ENCODE peak calls at places on chromosomes 4 and X, in four cellular contexts. B is GM12878, C is K562, F is HepG2. U is an unnamed sample.

GRCh38 chrX:133655262-133655913 is 240.1 kb upstream of the GPC4 start:
- DNase-seq in B (no peak), C (no peak), F (no peak), U (no peak)

GRCh38 chr4:1640110-1640509 is 44.0 kb downstream of the FAM53A start:
- DNase-seq in B (no peak), C (no peak), F (no peak), U (no peak)

GRCh38 chr4:158025131-158025530 is 147.7 kb downstream of the GASK1B start:
- DNase-seq in B (no peak), C (no peak), F (no peak), U (no peak)

GRCh38 chr4:185015108-185015507 is 3.2 kb upstream of the HELT start:
- DNase-seq in B (no peak), C (no peak), F (no peak), U (no peak)

GRCh38 chr4:77815651-77816050 is 3.5 kb downstream of the CNOT6L start:
- DNase-seq in B (no peak), C (no peak), F (no peak), U (no peak)

GRCh38 chr4:140755811-140756291 is 334 bp downstream of the TBC1D9 start:
- DNase-seq in B (no peak), C (no peak), F (no peak), U (peak; percentile 70)

GRCh38 chr4:20356565-20356964 is 104.9 kb downstream of the SLIT2 start:
- DNase-seq in B (no peak), C (no peak), F (no peak), U (peak; percentile 70)

GRCh38 chr4:189533603-189534002 is 407.1 kb upstream of the FRG1 start:
- DNase-seq in B (no peak), C (no peak), F (no peak), U (no peak)

GRCh38 chr4:182653596-182653995 is 263.6 kb downstream of the DCTD start:
- DNase-seq in B (no peak), C (no peak), F (no peak), U (peak; percentile 97)

GRCh38 chrX:138986866-138987265 is 275.3 kb upstream of the FGF13 start:
- DNase-seq in B (no peak), C (no peak), F (no peak), U (no peak)

GRCh38 chr4:98605216-98605615 is 53.2 kb downstream of the TSPAN5 start:
- DNase-seq in B (no peak), C (no peak), F (no peak), U (no peak)

GRCh38 chr4:105058177-105058812 is 88.4 kb upstream of the TET2 start:
- DNase-seq in B (peak; percentile 58), C (peak; percentile 6), F (no peak), U (no peak)

GRCh38 chr4:1737666-1738065 is 16.3 kb downstream of the TACC3 start:
- DNase-seq in B (no peak), C (no peak), F (no peak), U (no peak)

GRCh38 chr4:20305976-20306375 is 54.3 kb downstream of the SLIT2 start:
- DNase-seq in B (no peak), C (no peak), F (no peak), U (no peak)

GRCh38 chr4:25827373-25827772 is 35.4 kb downstream of the SEL1L3 start:
- DNase-seq in B (no peak), C (no peak), F (no peak), U (no peak)

GRCh38 chrX:10111364-10112148 is 45.2 kb upstream of the CLCN4 start:
- DNase-seq in B (peak; percentile 59), C (no peak), F (peak; percentile 32), U (peak; percentile 17)

GRCh38 chr4:185358514-185359433 is 37.0 kb downstream of the LRP2BP start:
- DNase-seq in B (no peak), C (peak; percentile 29), F (peak; percentile 42), U (peak; percentile 92)

GRCh38 chr4:655735-656151 is 18.3 kb downstream of the ATP5ME start:
- DNase-seq in B (no peak), C (no peak), F (no peak), U (no peak)

GRCh38 chr4:44583393-44583792 is 68.0 kb downstream of the YIPF7 start:
- DNase-seq in B (no peak), C (no peak), F (no peak), U (no peak)

GRCh38 chr4:163810757-163811156 is 316.3 kb downstream of the TMA16 start:
- DNase-seq in B (peak; percentile 39), C (no peak), F (no peak), U (no peak)

GRCh38 chr4:73520821-73521220 is 39.3 kb downstream of the AFM start:
- DNase-seq in B (no peak), C (no peak), F (no peak), U (no peak)

GRCh38 chrX:132909643-132910042 is 48.8 kb downstream of the HS6ST2 start:
- DNase-seq in B (no peak), C (no peak), F (no peak), U (no peak)

GRCh38 chr4:81845273-81845672 is 373.6 kb upstream of the RASGEF1B start:
- DNase-seq in B (no peak), C (no peak), F (no peak), U (no peak)

GRCh38 chrX:106726485-106727437 is at the start of gene RNF128:
- DNase-seq in B (no peak), C (no peak), F (peak; percentile 66), U (no peak)

GRCh38 chr4:13264126-13264525 is 220.0 kb downstream of the RAB28 start:
- DNase-seq in B (no peak), C (no peak), F (no peak), U (no peak)

GRCh38 chrX:150847088-150847487 is 51.4 kb downstream of the CD99L2 start:
- DNase-seq in B (no peak), C (no peak), F (no peak), U (no peak)

GRCh38 chr4:173675446-173675845 is 145.4 kb upstream of the HAND2 start:
- DNase-seq in B (no peak), C (no peak), F (no peak), U (no peak)

GRCh38 chr4:5376015-5376414 is 324.7 kb downstream of the STK32B start:
- DNase-seq in B (no peak), C (no peak), F (no peak), U (no peak)

GRCh38 chr4:23887173-23887572 is 2.7 kb downstream of the PPARGC1A start:
- DNase-seq in B (no peak), C (no peak), F (no peak), U (no peak)

GRCh38 chrX:750812-751211 is 120.2 kb downstream of the SHOX start:
- DNase-seq in B (no peak), C (no peak), F (no peak), U (no peak)

GRCh38 chr4:158051401-158052235 is 121.2 kb downstream of the GASK1B start:
- DNase-seq in B (no peak), C (no peak), F (no peak), U (no peak)

GRCh38 chr4:10416441-10416840 is 40.8 kb downstream of the ZNF518B start:
- DNase-seq in B (no peak), C (no peak), F (no peak), U (no peak)

GRCh38 chr4:680931-681645 is 6.7 kb downstream of the MYL5 start:
- DNase-seq in B (no peak), C (peak; percentile 87), F (no peak), U (no peak)

DNA sequence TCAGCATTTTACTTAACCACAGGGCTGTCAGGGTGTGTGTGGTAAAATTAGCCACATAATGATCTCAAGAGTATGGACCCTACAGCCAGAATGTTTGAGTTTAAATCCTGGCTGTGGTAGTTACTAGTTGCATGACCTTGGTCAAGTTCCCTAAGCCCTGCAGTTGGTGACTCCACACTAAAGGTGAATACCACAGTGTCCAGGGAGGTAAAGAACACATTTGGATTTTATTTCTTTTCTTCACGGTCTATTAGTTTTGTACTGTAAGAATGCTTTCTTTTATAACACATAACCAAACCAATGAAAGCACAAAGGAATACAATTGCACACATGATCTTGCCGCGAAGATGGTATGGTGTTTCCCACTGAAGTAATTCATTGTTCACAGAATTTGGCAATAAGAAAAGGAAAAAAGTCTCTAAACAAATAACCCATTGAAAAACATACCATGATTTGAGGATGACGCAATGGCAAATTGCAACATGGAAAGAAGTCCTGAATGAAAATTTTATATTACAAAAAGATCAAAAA is 37.2 kb upstream of the TRIM2 start:
- DNase-seq in B (no peak), C (no peak), F (peak; percentile 38), U (no peak)
- TF ChIP-seq MYC in B (no peak), C (no peak), F (no peak), U (no peak)

GRCh38 chr4:110073045-110073845 is 125.2 kb downstream of the ELOVL6 start:
- DNase-seq in B (no peak), C (no peak), F (no peak), U (peak; percentile 24)
- H3K36me3 ChIP-seq in B (no peaks in the 10 kb centered on the region), C (peaks cover 43% of the 10 kb centered on the region), F (peaks cover 1% of the 10 kb centered on the region), U (no peaks in the 10 kb centered on the region)

GRCh38 chr4:2940267-2941137 is 22.7 kb downstream of the NOP14 start:
- DNase-seq in B (no peak), C (no peak), F (no peak), U (no peak)
- TF ChIP-seq MYC in B (no peak), C (no peak), F (no peak), U (no peak)

DNA sequence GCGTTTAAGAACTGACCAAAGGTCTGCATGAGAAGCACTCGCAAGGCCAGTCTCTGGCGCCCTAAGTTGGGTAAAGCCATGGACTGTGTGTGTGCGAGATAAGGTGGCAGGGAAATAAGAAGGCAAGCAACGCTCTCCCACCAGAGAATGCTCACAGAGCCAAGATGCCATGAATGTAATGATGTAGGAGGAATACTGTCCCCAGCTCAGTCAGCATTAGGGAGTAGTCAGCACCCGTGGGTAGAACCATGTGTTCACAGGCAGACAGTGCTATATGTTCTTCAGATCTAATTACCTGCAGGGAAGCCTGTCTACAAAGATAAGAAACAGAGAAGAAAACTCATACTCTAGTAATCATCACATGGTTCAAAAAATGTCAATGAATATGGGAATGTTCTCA is 68.8 kb downstream of the SEC24D start:
- DNase-seq in B (no peak), C (peak; percentile 67), F (no peak), U (no peak)
- H3K36me3 ChIP-seq in B (peaks cover 2% of the 10 kb centered on the region), C (peaks cover 36% of the 10 kb centered on the region), F (peaks cover 13% of the 10 kb centered on the region), U (peaks cover 41% of the 10 kb centered on the region)

GRCh38 chrX:17009856-17010650 is 63.6 kb downstream of the REPS2 start:
- DNase-seq in B (no peak), C (no peak), F (no peak), U (peak; percentile 25)
- TF ChIP-seq MYC in B (no peak), C (no peak), F (no peak), U (no peak)

U was measured in endothelial cell of umbilical vein.